ENCODE peak calls at places on chromosomes 13 and 19, in nine cellular contexts. U is AG09319; Y is adrenal gland; Q is CD4-positive, CD25-positive, alpha-beta regulatory T cell; C is fibroblast of the aortic adventitia; F is ovary; D is right atrium auricular region; A is skeletal muscle cell; K is nucleus accumbens. P is an unnamed sample.
A peak's percentile ranks its signal among the peaks of the same experiment; 100 is the strongest.

GRCh38 chr19:18349524-18350128 is 9.2 kb downstream of the PGPEP1 start:
- DNase-seq in F (peak; percentile 56), Q (no peak), Y (peak; percentile 78), A (no peak), D (peak; percentile 65), K (no peak), C (peak; percentile 74), U (no peak), P (no peak)

GRCh38 chr13:96025283-96025682 is 27.9 kb downstream of the UGGT2 start:
- DNase-seq in U (no peak), Y (no peak), F (no peak), C (peak; percentile 15), Q (no peak), D (no peak), K (no peak), A (no peak), P (no peak)

GRCh38 chr19:13138916-13139198 is 11.3 kb downstream of the STX10 start:
- DNase-seq in U (no peak), Q (no peak), K (no peak), A (no peak), D (no peak), C (no peak), Y (no peak), F (no peak), P (no peak)

GRCh38 chr19:48121909-48122371 is 11.3 kb upstream of the PLA2G4C start:
- DNase-seq in F (no peak), A (no peak), Q (no peak), K (peak; percentile 18), D (no peak), U (no peak), C (no peak), Y (peak; percentile 51), P (no peak)

GRCh38 chr13:99039718-99040280 is 61.9 kb upstream of the DOCK9 start:
- DNase-seq in Y (no peak), C (no peak), U (no peak), K (no peak), D (no peak), A (no peak), Q (no peak), F (no peak), P (no peak)

GRCh38 chr19:2719910-2720776 is 1.0 kb downstream of the DIRAS1 start:
- DNase-seq in A (no peak), K (peak; percentile 15), C (peak; percentile 43), F (no peak), U (no peak), Y (no peak), Q (no peak), D (no peak), P (no peak)

GRCh38 chr19:1257475-1258160 is 9.2 kb downstream of the MIDN start:
- DNase-seq in A (no peak), Y (no peak), K (no peak), U (no peak), Q (no peak), F (no peak), D (no peak), C (no peak), P (no peak)

GRCh38 chr13:107585466-107585865 is 629.9 kb downstream of the LIG4 start:
- DNase-seq in A (no peak), K (no peak), U (no peak), Y (no peak), Q (no peak), F (no peak), D (no peak), C (no peak), P (no peak)

GRCh38 chr13:72820156-72820897 is 38.4 kb downstream of the PIBF1 start:
- DNase-seq in F (no peak), A (peak; percentile 9), U (no peak), C (peak; percentile 50), D (no peak), K (no peak), Y (no peak), Q (no peak), P (no peak)

GRCh38 chr19:35207391-35207871 is 21.1 kb downstream of the FAM187B start:
- DNase-seq in U (no peak), C (no peak), K (no peak), D (no peak), F (no peak), Q (peak; percentile 56), Y (no peak), A (no peak), P (no peak)

GRCh38 chr13:70107498-70108271 is at the start of gene ATXN8OS:
- DNase-seq in A (no peak), D (no peak), K (peak; percentile 17), Y (no peak), Q (no peak), U (no peak), C (no peak), F (no peak), P (no peak)

GRCh38 chr13:21504379-21504778 is 45.3 kb upstream of the ZDHHC20 start:
- DNase-seq in K (no peak), D (no peak), Y (no peak), U (no peak), Q (no peak), F (no peak), A (no peak), C (no peak), P (no peak)

GRCh38 chr19:3034845-3035541 is 5.9 kb upstream of the TLE2 start:
- DNase-seq in U (no peak), F (no peak), D (no peak), K (no peak), Y (peak; percentile 56), Q (no peak), C (peak; percentile 55), A (peak; percentile 12), P (no peak)

GRCh38 chr13:113653264-113654174 is 4.5 kb downstream of the ATP4B start:
- DNase-seq in K (no peak), Q (no peak), D (no peak), A (no peak), C (no peak), F (peak; percentile 5), Y (peak; percentile 5), U (no peak), P (no peak)

P was measured in epithelial cell of prostate.